ENCODE peak calls at places on chromosomes 16 and 17, in nine cellular contexts. S is Peyer's patch; Z is body of pancreas; N is stomach; F is tibial artery; A is CD8-positive, alpha-beta T cell; E is naive thymus-derived CD4-positive, alpha-beta T cell; H is CD8-positive, alpha-beta memory T cell; V is effector memory CD4-positive, alpha-beta T cell. C is an unnamed sample.

GRCh38 chr17:75694536-75694935 is 26.7 kb upstream of the ITGB4 start:
- DNase-seq in S (no peak), Z (no peak), N (no peak), F (no peak), A (no peak), E (no peak), H (no peak), V (no peak), C (no peak)

GRCh38 chr17:75244133-75244866 is 17.1 kb downstream of the GGA3 start:
- DNase-seq in S (peak; percentile 81), Z (no peak), N (no peak), F (no peak), A (no peak), E (no peak), H (no peak), V (no peak), C (no peak)

GRCh38 chr16:85365120-85365519 is 248.0 kb upstream of the GSE1 start:
- DNase-seq in S (no peak), Z (no peak), N (peak; percentile 56), F (no peak), A (no peak), E (no peak), H (no peak), V (no peak), C (no peak)

GRCh38 chr16:17448640-17449638 is 21.8 kb downstream of the XYLT1 start:
- DNase-seq in S (peak; percentile 61), Z (peak; percentile 67), N (no peak), F (peak; percentile 66), A (peak; percentile 10), E (no peak), H (peak; percentile 71), V (peak; percentile 24), C (no peak)

GRCh38 chr17:382644-383533 is 30.3 kb upstream of the RPH3AL start:
- DNase-seq in S (no peak), Z (peak; percentile 51), N (no peak), F (no peak), A (no peak), E (no peak), H (no peak), V (no peak), C (peak; percentile 64)

GRCh38 chr16:80585764-80586163 is 45.0 kb downstream of the DYNLRB2 start:
- DNase-seq in S (no peak), Z (no peak), N (no peak), F (no peak), A (no peak), E (no peak), H (no peak), V (no peak), C (no peak)

GRCh38 chr17:49873466-49873865 is 25.6 kb upstream of the TAC4 start:
- DNase-seq in S (no peak), Z (no peak), N (no peak), F (no peak), A (no peak), E (no peak), H (no peak), V (no peak), C (no peak)

GRCh38 chr17:40832840-40833239 is 10.4 kb upstream of the KRT10 start:
- DNase-seq in S (no peak), Z (no peak), N (no peak), F (no peak), A (no peak), E (no peak), H (no peak), V (no peak), C (no peak)

GRCh38 chr17:20896153-20896649 is 146.6 kb downstream of the USP22 start:
- DNase-seq in S (no peak), Z (peak; percentile 50), N (peak; percentile 38), F (no peak), A (no peak), E (no peak), H (peak; percentile 11), V (peak; percentile 26), C (no peak)

DNA sequence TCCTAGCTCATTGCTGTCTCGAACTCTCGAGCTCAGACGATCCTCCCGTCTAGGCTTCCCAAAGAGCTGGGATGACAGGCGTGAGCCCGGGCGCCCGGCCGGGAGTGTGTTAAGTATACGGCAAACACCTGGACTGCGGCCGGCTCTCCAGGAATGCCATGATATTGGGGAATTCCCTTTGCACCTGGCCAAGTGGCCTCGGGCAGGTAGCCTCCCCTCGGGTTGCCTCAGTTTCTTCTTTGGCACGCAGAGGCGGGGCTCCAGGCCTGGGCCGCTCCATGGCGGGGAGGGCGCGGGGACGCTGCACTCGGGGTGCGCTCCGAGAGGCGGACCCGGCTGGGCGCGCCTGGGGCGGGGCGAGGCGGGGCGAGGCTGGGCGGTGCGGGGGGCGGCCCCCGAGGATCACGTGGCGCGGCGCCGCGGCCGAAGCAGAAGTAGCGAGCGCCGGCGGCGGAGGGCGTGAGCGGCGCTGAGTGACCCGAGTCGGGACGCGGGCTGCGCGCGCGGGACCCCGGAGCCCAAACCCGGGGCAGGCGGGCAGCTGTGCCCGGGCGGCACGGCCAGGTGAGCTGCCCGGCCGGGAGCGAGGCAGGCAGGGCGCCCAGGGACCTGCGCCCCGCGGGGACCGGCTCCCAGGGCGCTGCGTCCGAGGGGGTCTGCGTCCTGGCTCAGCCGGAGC is at the start of gene PLCG2:
- DNase-seq in S (peak; percentile 84), Z (peak; percentile 78), N (peak; percentile 82), F (peak; percentile 69), A (peak; percentile 44), E (peak; percentile 59), H (peak; percentile 73), V (peak; percentile 38), C (peak; percentile 22)
- H3K4me1 ChIP-seq in S (peaks cover 13% of the 10 kb centered on the region), Z (peaks cover 13% of the 10 kb centered on the region), N (peaks cover 16% of the 10 kb centered on the region), F (no peaks in the 10 kb centered on the region), A (peaks cover 6% of the 10 kb centered on the region), E (peaks cover 8% of the 10 kb centered on the region), H (peaks cover 4% of the 10 kb centered on the region), V (no peaks in the 10 kb centered on the region), C (no peaks in the 10 kb centered on the region)

GRCh38 chr17:17079761-17080160 is 37.5 kb downstream of the MPRIP start:
- DNase-seq in S (no peak), Z (peak; percentile 37), N (no peak), F (peak; percentile 88), A (no peak), E (no peak), H (no peak), V (no peak), C (no peak)
- H3K4me1 ChIP-seq in S (no peaks in the 10 kb centered on the region), Z (peaks cover 34% of the 10 kb centered on the region), N (peaks cover 67% of the 10 kb centered on the region), F (peaks cover 62% of the 10 kb centered on the region), A (no peaks in the 10 kb centered on the region), E (no peaks in the 10 kb centered on the region), H (peaks cover 4% of the 10 kb centered on the region), V (no peaks in the 10 kb centered on the region), C (no peaks in the 10 kb centered on the region)

GRCh38 chr16:595094-595528 is 5.2 kb downstream of the RAB40C start:
- DNase-seq in S (no peak), Z (no peak), N (no peak), F (no peak), A (no peak), E (no peak), H (no peak), V (no peak), C (no peak)
- H3K4me1 ChIP-seq in S (peaks cover 13% of the 10 kb centered on the region), Z (peaks cover 66% of the 10 kb centered on the region), N (peaks cover 60% of the 10 kb centered on the region), F (peaks cover 17% of the 10 kb centered on the region), A (peaks cover 16% of the 10 kb centered on the region), E (peaks cover 8% of the 10 kb centered on the region), H (peaks cover 9% of the 10 kb centered on the region), V (peaks cover 14% of the 10 kb centered on the region), C (peaks cover 3% of the 10 kb centered on the region)

GRCh38 chr17:66507982-66508760 is 205.8 kb downstream of the PRKCA start:
- DNase-seq in S (no peak), Z (no peak), N (no peak), F (no peak), A (no peak), E (no peak), H (no peak), V (no peak), C (no peak)

GRCh38 chr17:66511125-66511524 is 208.7 kb downstream of the PRKCA start:
- DNase-seq in S (no peak), Z (no peak), N (no peak), F (no peak), A (no peak), E (no peak), H (no peak), V (no peak), C (no peak)

GRCh38 chr17:66509913-66510312 is 207.5 kb downstream of the PRKCA start:
- DNase-seq in S (no peak), Z (no peak), N (no peak), F (no peak), A (no peak), E (no peak), H (no peak), V (no peak), C (no peak)

GRCh38 chr17:66507103-66507923 is 204.9 kb downstream of the PRKCA start:
- DNase-seq in S (no peak), Z (peak; percentile 27), N (no peak), F (no peak), A (no peak), E (no peak), H (no peak), V (no peak), C (no peak)

DNA sequence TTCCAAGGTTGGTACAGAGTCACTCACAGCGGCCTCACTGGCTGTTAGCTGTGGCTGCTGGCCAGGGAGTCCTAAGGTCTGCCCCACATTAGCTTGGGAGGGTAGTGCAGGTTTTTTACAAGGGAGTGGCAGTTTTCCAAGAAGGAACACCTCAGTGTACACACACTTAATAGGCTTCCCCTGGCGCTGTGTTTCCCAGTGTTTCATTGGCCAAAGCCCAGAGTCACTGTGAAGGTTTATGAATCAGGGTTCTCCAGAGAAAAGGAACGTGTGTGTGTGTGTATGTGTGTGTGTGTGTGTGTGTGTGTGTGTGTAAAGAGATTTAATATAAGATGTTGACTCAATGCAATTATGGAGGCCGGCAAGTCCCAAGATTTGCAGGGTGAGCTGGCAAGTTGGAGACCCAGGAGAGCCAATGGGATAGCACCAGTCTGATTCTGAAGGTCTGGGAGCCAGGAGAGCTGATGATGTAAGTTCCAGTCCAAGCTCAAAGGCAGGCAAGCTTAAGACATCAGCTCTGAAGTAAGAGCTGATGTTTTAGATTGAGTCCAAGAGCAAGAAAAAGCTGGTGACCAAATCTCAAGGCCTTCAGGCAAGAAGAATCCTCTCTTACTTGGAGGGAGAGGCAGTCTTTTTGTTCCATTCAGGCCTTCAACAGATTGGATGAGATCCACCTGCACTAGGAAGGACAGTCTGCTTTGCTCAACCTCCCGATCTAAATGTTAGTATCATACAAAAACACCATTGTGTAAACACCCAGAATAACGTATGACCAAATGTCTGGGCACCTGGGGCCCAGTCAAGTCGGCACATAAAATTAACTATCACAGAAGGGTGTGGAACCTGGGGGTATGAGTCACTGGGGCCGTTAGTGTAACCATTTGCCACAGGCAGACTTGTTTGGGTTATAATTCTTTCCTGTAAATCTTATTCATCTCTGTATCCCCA is 206.8 kb downstream of the PRKCA start:
- DNase-seq in S (no peak), Z (peak; percentile 77), N (peak; percentile 83), F (no peak), A (no peak), E (no peak), H (no peak), V (no peak), C (no peak)
- H3K4me1 ChIP-seq in S (peaks cover 5% of the 10 kb centered on the region), Z (peaks cover 26% of the 10 kb centered on the region), N (peaks cover 24% of the 10 kb centered on the region), F (no peaks in the 10 kb centered on the region), A (peaks cover 20% of the 10 kb centered on the region), E (peaks cover 26% of the 10 kb centered on the region), H (peaks cover 34% of the 10 kb centered on the region), V (peaks cover 11% of the 10 kb centered on the region), C (no peaks in the 10 kb centered on the region)

GRCh38 chr16:72951916-72952315 is 96.0 kb downstream of the ZFHX3 start:
- DNase-seq in S (no peak), Z (no peak), N (no peak), F (no peak), A (no peak), E (no peak), H (no peak), V (no peak), C (no peak)
- H3K4me1 ChIP-seq in S (no peaks in the 10 kb centered on the region), Z (peaks cover 23% of the 10 kb centered on the region), N (no peaks in the 10 kb centered on the region), F (peaks cover 41% of the 10 kb centered on the region), A (no peaks in the 10 kb centered on the region), E (no peaks in the 10 kb centered on the region), H (no peaks in the 10 kb centered on the region), V (no peaks in the 10 kb centered on the region), C (no peaks in the 10 kb centered on the region)

GRCh38 chr17:28404812-28405570 is 1.0 kb downstream of the SLC46A1 start:
- DNase-seq in S (no peak), Z (peak; percentile 72), N (peak; percentile 50), F (no peak), A (no peak), E (no peak), H (no peak), V (no peak), C (no peak)
- H3K4me1 ChIP-seq in S (no peaks in the 10 kb centered on the region), Z (peaks cover 22% of the 10 kb centered on the region), N (peaks cover 37% of the 10 kb centered on the region), F (peaks cover 11% of the 10 kb centered on the region), A (peaks cover 13% of the 10 kb centered on the region), E (peaks cover 9% of the 10 kb centered on the region), H (peaks cover 6% of the 10 kb centered on the region), V (peaks cover 14% of the 10 kb centered on the region), C (peaks cover 27% of the 10 kb centered on the region)